ENCODE peak calls at places on chromosome 17, in four cellular contexts. M is transverse colon, J is thoracic aorta, T is vagina. I is an unnamed sample.

GRCh38 chr17:27888945-27889344 is 4.2 kb downstream of the LYRM9 start:
- DNase-seq in M (no peak), T (no peak), J (no peak), I (peak; percentile 53)

GRCh38 chr17:27630607-27631408 is at the start of gene LGALS9:
- DNase-seq in J (no peak), M (peak; percentile 83), T (no peak), I (no peak)

GRCh38 chr17:58207451-58207850 is 11.6 kb downstream of the MKS1 start:
- DNase-seq in M (no peak), T (no peak), J (no peak), I (no peak)

GRCh38 chr17:9522074-9522473 is 53.5 kb downstream of the STX8 start:
- DNase-seq in M (no peak), T (no peak), J (no peak), I (no peak)

GRCh38 chr17:6940186-6940649 is 55.6 kb upstream of the ALOX12 start:
- DNase-seq in T (no peak), J (no peak), M (peak; percentile 9), I (no peak)

GRCh38 chr17:45131616-45132301 is 556 bp downstream of the PLCD3 start:
- DNase-seq in T (no peak), M (peak; percentile 68), J (no peak), I (peak; percentile 68)

GRCh38 chr17:57312242-57312641 is 55.9 kb downstream of the MSI2 start:
- DNase-seq in J (no peak), M (no peak), T (no peak), I (no peak)

GRCh38 chr17:68356520-68356919 is 65.2 kb downstream of the ARSG start:
- DNase-seq in M (peak; percentile 37), J (no peak), T (no peak), I (no peak)

GRCh38 chr17:75031972-75032895 is 14.5 kb downstream of the ATP5PD start:
- DNase-seq in J (peak; percentile 71), M (peak; percentile 74), T (peak; percentile 94), I (peak; percentile 68)

GRCh38 chr17:43655702-43656275 is 5.9 kb downstream of the MEOX1 start:
- DNase-seq in J (no peak), M (no peak), T (no peak), I (no peak)

GRCh38 chr17:73214851-73215250 is 22.0 kb downstream of the COG1 start:
- DNase-seq in J (no peak), T (no peak), M (no peak), I (no peak)

GRCh38 chr17:56592487-56593072 is 919 bp upstream of the NOG start:
- DNase-seq in M (peak; percentile 41), T (no peak), J (no peak), I (peak; percentile 73)

GRCh38 chr17:50203589-50204345 is 2.3 kb upstream of the COL1A1 start:
- DNase-seq in M (peak; percentile 8), T (no peak), J (no peak), I (no peak)

GRCh38 chr17:27496501-27496943 is 40.3 kb downstream of the KSR1 start:
- DNase-seq in T (no peak), J (no peak), M (no peak), I (no peak)

GRCh38 chr17:21674242-21674731 is 18.0 kb upstream of the KCNJ18 start:
- DNase-seq in M (no peak), T (peak; percentile 86), J (no peak), I (no peak)

GRCh38 chr17:27321372-27321771 is 27.5 kb downstream of the WSB1 start:
- DNase-seq in T (no peak), J (no peak), M (no peak), I (no peak)

GRCh38 chr17:32382526-32383223 is 32.7 kb downstream of the ZNF207 start:
- DNase-seq in M (no peak), T (no peak), J (no peak), I (no peak)

GRCh38 chr17:10702574-10702973 is 5.2 kb downstream of the ADPRM start:
- DNase-seq in T (no peak), J (no peak), M (no peak), I (no peak)

GRCh38 chr17:39169518-39169917 is 3.6 kb upstream of the ARL5C start:
- DNase-seq in M (no peak), T (no peak), J (no peak), I (no peak)
- TF ChIP-seq CTCF in M (no peak), T (no peak), J (no peak), I (no peak)

DNA sequence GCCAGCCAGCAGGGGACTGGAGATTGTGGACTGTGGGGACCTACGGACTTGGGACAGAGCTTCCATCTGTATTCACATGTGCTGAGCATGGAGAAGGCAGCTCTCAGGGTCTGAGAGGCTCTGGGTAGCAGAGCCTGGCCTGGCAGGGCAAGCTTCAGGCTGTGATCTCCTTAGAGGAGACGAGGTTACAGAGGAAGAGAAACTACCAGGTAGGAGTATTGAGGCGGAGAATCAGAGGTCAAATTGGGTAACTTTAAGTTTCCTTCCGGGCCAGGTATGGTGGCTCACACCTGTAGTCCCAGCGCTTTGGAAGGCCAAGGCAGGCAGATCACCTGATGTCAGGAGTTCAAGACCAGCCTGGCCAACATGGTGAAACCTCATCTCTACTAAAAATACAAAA is 8.8 kb downstream of the CTNS start:
- DNase-seq in T (no peak), J (no peak), M (no peak), I (no peak)
- H3K4me1 ChIP-seq in T (peaks cover 9% of the 10 kb centered on the region), J (no peaks in the 10 kb centered on the region), M (no peaks in the 10 kb centered on the region), I (peaks cover 8% of the 10 kb centered on the region)

DNA sequence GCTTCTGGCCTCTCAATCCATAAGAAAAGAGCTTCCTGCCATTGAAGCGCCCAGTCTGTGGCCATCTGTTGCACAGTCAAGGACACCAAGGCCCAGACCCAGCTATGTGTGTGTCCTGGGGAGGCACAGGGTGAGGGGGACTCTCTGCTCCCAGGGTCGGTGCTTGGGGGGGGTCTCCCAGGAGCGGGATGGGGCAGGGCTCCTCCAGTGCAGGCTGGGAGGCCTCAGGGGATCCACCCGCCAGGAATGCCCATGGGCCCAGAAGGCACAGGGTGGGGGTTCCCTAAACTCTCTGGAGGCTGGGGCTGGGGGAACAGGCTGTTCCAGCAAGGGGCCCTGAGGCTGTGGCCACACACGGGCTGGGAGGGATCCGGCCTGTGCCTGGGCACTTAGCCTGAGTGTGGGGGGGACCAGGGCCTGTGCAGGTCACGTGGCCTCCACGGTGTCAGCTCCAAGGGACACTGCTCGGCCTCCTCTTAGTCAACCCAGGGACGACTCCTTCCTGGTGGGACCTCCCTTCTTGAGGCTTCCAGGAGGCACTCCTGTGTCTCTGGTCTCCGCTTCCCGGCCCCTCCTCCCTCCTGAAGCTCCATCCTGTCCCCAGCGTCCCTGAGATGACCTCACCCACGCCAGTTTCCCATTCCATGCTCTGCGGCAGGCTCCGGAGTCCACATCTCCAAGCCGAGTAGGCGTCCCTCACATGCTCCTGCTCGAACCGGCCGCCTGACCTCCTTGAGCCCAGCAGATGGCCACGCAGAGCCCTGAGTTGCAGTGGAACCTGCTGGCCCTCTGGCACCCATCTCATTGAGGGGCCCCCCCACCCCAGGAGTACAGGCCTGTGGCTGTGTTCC is 23.1 kb upstream of the BAHCC1 start:
- DNase-seq in M (peak; percentile 38), T (no peak), J (no peak), I (peak; percentile 62)
- TF ChIP-seq CTCF in M (peak; percentile 27), T (no peak), J (peak; percentile 14), I (peak; percentile 25)

GRCh38 chr17:38440614-38441397 is 12.5 kb downstream of the ARHGAP23 start:
- DNase-seq in M (no peak), J (no peak), T (no peak), I (no peak)
- H3K4me1 ChIP-seq in M (peaks cover 23% of the 10 kb centered on the region), J (peaks cover 27% of the 10 kb centered on the region), T (peaks cover 38% of the 10 kb centered on the region), I (peaks cover 12% of the 10 kb centered on the region)

GRCh38 chr17:41324180-41325075 is 8.9 kb upstream of the KRTAP17-1 start:
- DNase-seq in T (peak; percentile 77), J (no peak), M (peak; percentile 27), I (no peak)
- TF ChIP-seq CTCF in T (no peak), J (no peak), M (no peak), I (peak; percentile 10)

DNA sequence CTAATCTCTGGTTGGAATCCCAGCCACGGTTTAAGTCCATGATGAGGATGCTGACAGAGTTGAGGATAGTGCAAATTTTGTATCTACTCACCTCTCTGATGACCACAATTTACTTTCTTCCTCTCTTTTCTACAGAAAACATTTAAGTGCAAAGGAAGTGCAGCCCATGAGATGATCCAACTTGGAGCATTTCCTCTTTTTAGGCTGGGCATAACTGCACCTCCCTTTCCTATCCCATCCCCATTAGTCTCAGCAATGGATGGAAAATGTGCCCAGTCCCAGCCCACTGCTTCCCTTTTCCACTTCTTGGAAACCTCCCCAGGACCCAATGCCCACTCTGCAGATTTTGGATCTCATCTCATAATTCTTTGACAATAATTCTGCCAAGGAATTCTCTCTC is 16.6 kb upstream of the CCL8 start:
- DNase-seq in J (no peak), M (no peak), T (no peak), I (no peak)
- H3K4me1 ChIP-seq in J (no peaks in the 10 kb centered on the region), M (peaks cover 22% of the 10 kb centered on the region), T (peaks cover 38% of the 10 kb centered on the region), I (peaks cover 33% of the 10 kb centered on the region)

GRCh38 chr17:29242790-29243189 is 3.9 kb upstream of the CRYBA1 start:
- DNase-seq in T (no peak), J (no peak), M (no peak), I (no peak)

GRCh38 chr17:29241015-29241963 is 5.4 kb upstream of the CRYBA1 start:
- DNase-seq in M (no peak), T (no peak), J (peak; percentile 74), I (no peak)

GRCh38 chr17:29245401-29245800 is 1.3 kb upstream of the CRYBA1 start:
- DNase-seq in J (no peak), M (no peak), T (no peak), I (no peak)

GRCh38 chr17:29242051-29242450 is 4.6 kb upstream of the CRYBA1 start:
- DNase-seq in T (no peak), M (no peak), J (no peak), I (no peak)

DNA sequence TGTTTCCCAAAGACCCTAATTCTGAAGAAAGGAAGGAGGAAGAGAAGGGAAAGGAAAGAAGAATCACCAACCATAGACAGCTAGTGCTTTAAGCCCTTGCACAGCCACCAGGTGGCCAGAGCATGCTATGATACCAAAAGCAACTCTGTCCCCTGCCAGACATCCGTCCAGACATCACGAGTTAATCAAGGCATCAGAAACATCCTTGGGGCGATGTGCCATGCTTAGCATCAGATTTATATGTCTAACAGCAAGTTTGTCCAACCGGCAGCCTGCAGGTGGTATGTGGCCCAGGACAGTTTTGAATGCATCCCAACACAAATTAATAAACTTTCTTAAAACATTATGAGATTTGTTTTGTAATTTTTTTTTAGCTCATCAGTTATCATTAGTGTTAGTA is 2.9 kb upstream of the CRYBA1 start:
- DNase-seq in T (no peak), J (no peak), M (no peak), I (no peak)
- TF ChIP-seq CTCF in T (no peak), J (no peak), M (no peak), I (no peak)

GRCh38 chr17:17559164-17559563 is 32.3 kb downstream of the PEMT start:
- DNase-seq in J (no peak), T (no peak), M (no peak), I (no peak)
- H3K4me1 ChIP-seq in J (no peaks in the 10 kb centered on the region), T (no peaks in the 10 kb centered on the region), M (peaks cover 12% of the 10 kb centered on the region), I (peaks cover 21% of the 10 kb centered on the region)

GRCh38 chr17:48542956-48543853 is 1.7 kb downstream of the HOXB2 start:
- DNase-seq in T (no peak), M (peak; percentile 57), J (no peak), I (no peak)
- TF ChIP-seq CTCF in T (no peak), M (peak; percentile 39), J (peak; percentile 46), I (peak; percentile 15)

DNA sequence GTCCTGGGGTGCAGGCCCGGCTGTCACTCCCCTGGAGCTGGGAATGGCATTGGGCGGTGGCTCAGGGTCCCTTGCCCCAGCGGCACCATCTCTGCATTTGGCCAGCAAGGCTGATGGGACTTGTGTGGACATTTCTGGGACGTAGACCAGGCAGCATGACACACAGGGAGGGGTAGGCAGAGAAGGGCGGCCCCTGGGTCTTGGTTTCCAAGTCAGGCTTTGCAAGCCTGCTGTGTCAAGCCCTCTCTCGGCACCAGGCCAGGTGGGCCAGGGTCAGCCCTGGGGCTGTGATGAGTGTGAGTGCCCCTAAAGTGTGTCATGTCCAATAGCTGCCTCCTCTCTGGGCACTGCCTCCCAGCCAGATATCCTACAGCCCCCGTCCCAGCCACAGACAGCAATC is 335.2 kb downstream of the SEC14L1 start:
- DNase-seq in M (no peak), J (no peak), T (no peak), I (no peak)
- H3K4me1 ChIP-seq in M (peaks cover 99% of the 10 kb centered on the region), J (peaks cover 45% of the 10 kb centered on the region), T (peaks cover 100% of the 10 kb centered on the region), I (peaks cover 93% of the 10 kb centered on the region)

I was measured in lower lobe of right lung.